ENCODE peak calls at places on chromosome 14, in ten cellular contexts. J, K, I, W, E, Q, H, L, D and N are unnamed samples.

GRCh38 chr14:97177016-97177415 is 379.8 kb downstream of the VRK1 start:
- DNase-seq in J (no peak), K (no peak), I (no peak), W (peak; percentile 7), E (no peak), Q (no peak), H (peak; percentile 15), L (peak; percentile 23), D (no peak), N (no peak)

GRCh38 chr14:100606687-100607610 is 19.7 kb upstream of the BEGAIN start:
- DNase-seq in J (no peak), K (no peak), I (no peak), W (no peak), E (no peak), Q (no peak), H (no peak), L (no peak), D (no peak), N (no peak)

GRCh38 chr14:76953196-76953945 is 75.1 kb downstream of the IRF2BPL start:
- DNase-seq in J (no peak), K (peak; percentile 25), I (no peak), W (peak; percentile 29), E (peak; percentile 67), Q (peak; percentile 78), H (peak; percentile 79), L (peak; percentile 85), D (peak; percentile 69), N (peak; percentile 1)

GRCh38 chr14:92481386-92481785 is 32.2 kb upstream of the RIN3 start:
- DNase-seq in J (no peak), K (no peak), I (no peak), W (no peak), E (peak; percentile 61), Q (no peak), H (no peak), L (no peak), D (no peak), N (no peak)

GRCh38 chr14:58571256-58571655 is 66.5 kb upstream of the DACT1 start:
- DNase-seq in J (no peak), K (no peak), I (no peak), W (no peak), E (no peak), Q (no peak), H (no peak), L (no peak), D (no peak), N (no peak)

GRCh38 chr14:62696969-62697328 is 348.3 kb downstream of the KCNH5 start:
- DNase-seq in J (no peak), K (no peak), I (no peak), W (no peak), E (no peak), Q (no peak), H (no peak), L (no peak), D (no peak), N (no peak)

GRCh38 chr14:50784683-50785505 is 46.1 kb downstream of the NIN start:
- DNase-seq in J (no peak), K (no peak), I (no peak), W (no peak), E (no peak), Q (no peak), H (no peak), L (no peak), D (no peak), N (no peak)

GRCh38 chr14:31024577-31025334 is 693 bp upstream of the AP4S1 start:
- DNase-seq in J (no peak), K (no peak), I (no peak), W (no peak), E (peak; percentile 22), Q (no peak), H (no peak), L (no peak), D (peak; percentile 54), N (no peak)

GRCh38 chr14:104078031-104078455 is 7.5 kb upstream of the ASPG start:
- DNase-seq in J (peak; percentile 88), K (peak; percentile 72), I (peak; percentile 83), W (peak; percentile 78), E (peak; percentile 60), Q (peak; percentile 99), H (peak; percentile 89), L (peak; percentile 76), D (peak; percentile 85), N (peak; percentile 7)

GRCh38 chr14:20626274-20626673 is 15.2 kb downstream of the OR6S1 start:
- DNase-seq in J (no peak), K (no peak), I (no peak), W (no peak), E (no peak), Q (no peak), H (no peak), L (no peak), D (no peak), N (no peak)

GRCh38 chr14:26685401-26685800 is 87.6 kb upstream of the NOVA1 start:
- DNase-seq in J (no peak), K (no peak), I (no peak), W (no peak), E (no peak), Q (no peak), H (no peak), L (no peak), D (no peak), N (no peak)

GRCh38 chr14:105861985-105862465 is 335.6 kb downstream of the TMEM121 start:
- DNase-seq in J (no peak), K (no peak), I (no peak), W (no peak), E (no peak), Q (no peak), H (no peak), L (no peak), D (no peak), N (no peak)

GRCh38 chr14:72541546-72541945 is 352.4 kb downstream of the DPF3 start:
- DNase-seq in J (no peak), K (no peak), I (no peak), W (no peak), E (no peak), Q (no peak), H (no peak), L (no peak), D (no peak), N (no peak)

GRCh38 chr14:80055912-80056801 is 155.1 kb downstream of the DIO2 start:
- DNase-seq in J (peak; percentile 44), K (no peak), I (peak; percentile 33), W (no peak), E (peak; percentile 46), Q (no peak), H (peak; percentile 34), L (peak; percentile 45), D (peak; percentile 58), N (no peak)

GRCh38 chr14:22981090-22982012 is 1.0 kb downstream of the AJUBA start:
- DNase-seq in J (no peak), K (no peak), I (no peak), W (no peak), E (no peak), Q (no peak), H (peak; percentile 40), L (no peak), D (no peak), N (no peak)

GRCh38 chr14:92600318-92601053 is 86.9 kb downstream of the RIN3 start:
- DNase-seq in J (no peak), K (no peak), I (no peak), W (no peak), E (peak; percentile 74), Q (peak; percentile 71), H (no peak), L (peak; percentile 66), D (peak; percentile 12), N (no peak)

GRCh38 chr14:31080489-31080888 is 54.3 kb upstream of the STRN3 start:
- DNase-seq in J (no peak), K (no peak), I (no peak), W (no peak), E (no peak), Q (no peak), H (no peak), L (no peak), D (no peak), N (no peak)

GRCh38 chr14:85487215-85487614 is 42.7 kb upstream of the FLRT2 start:
- DNase-seq in J (no peak), K (no peak), I (no peak), W (no peak), E (peak; percentile 54), Q (no peak), H (no peak), L (no peak), D (no peak), N (no peak)

GRCh38 chr14:105069887-105070759 is 4.9 kb upstream of the GPR132 start:
- DNase-seq in J (no peak), K (no peak), I (no peak), W (no peak), E (no peak), Q (no peak), H (no peak), L (no peak), D (no peak), N (no peak)

GRCh38 chr14:49982522-49982951 is 89.7 kb downstream of the ARF6 start:
- DNase-seq in J (no peak), K (no peak), I (no peak), W (no peak), E (peak; percentile 93), Q (no peak), H (no peak), L (peak; percentile 57), D (peak; percentile 98), N (no peak)

GRCh38 chr14:56117765-56118610 is at the start of gene PELI2:
- DNase-seq in J (peak; percentile 65), K (peak; percentile 81), I (no peak), W (peak; percentile 71), E (peak; percentile 51), Q (peak; percentile 28), H (peak; percentile 85), L (peak; percentile 1), D (peak; percentile 36), N (peak; percentile 47)

GRCh38 chr14:61662437-61663311 is 32.6 kb upstream of the HIF1A start:
- DNase-seq in J (no peak), K (peak; percentile 24), I (no peak), W (peak; percentile 12), E (peak; percentile 81), Q (peak; percentile 35), H (peak; percentile 27), L (peak; percentile 71), D (peak; percentile 43), N (peak; percentile 77)

GRCh38 chr14:96051642-96052540 is 12.7 kb downstream of the C14orf132 start:
- DNase-seq in J (no peak), K (no peak), I (no peak), W (no peak), E (no peak), Q (no peak), H (peak; percentile 23), L (no peak), D (no peak), N (no peak)

GRCh38 chr14:74302160-74302628 is 540 bp downstream of the ABCD4 start:
- DNase-seq in J (no peak), K (no peak), I (no peak), W (no peak), E (peak; percentile 52), Q (peak; percentile 12), H (peak; percentile 15), L (peak; percentile 4), D (peak; percentile 70), N (peak; percentile 38)

GRCh38 chr14:54108481-54109471 is 152.2 kb upstream of the BMP4 start:
- DNase-seq in J (no peak), K (no peak), I (no peak), W (no peak), E (peak; percentile 98), Q (no peak), H (peak; percentile 39), L (peak; percentile 77), D (peak; percentile 56), N (no peak)

GRCh38 chr14:59126714-59127436 is 61.6 kb upstream of the DAAM1 start:
- DNase-seq in J (peak; percentile 48), K (no peak), I (peak; percentile 22), W (no peak), E (peak; percentile 28), Q (peak; percentile 14), H (peak; percentile 26), L (peak; percentile 27), D (peak; percentile 61), N (no peak)

GRCh38 chr14:50026396-50026795 is 90.0 kb downstream of the VCPKMT start:
- DNase-seq in J (no peak), K (no peak), I (no peak), W (no peak), E (no peak), Q (no peak), H (no peak), L (no peak), D (no peak), N (no peak)

GRCh38 chr14:91138511-91139359 is 24.9 kb downstream of the DGLUCY start:
- DNase-seq in J (no peak), K (no peak), I (no peak), W (no peak), E (no peak), Q (no peak), H (peak; percentile 50), L (peak; percentile 23), D (no peak), N (no peak)